ENCODE peak calls at places on chromosome 14, in seven cellular contexts. G, L, D, S, B, Y and E are unnamed samples.

GRCh38 chr14:101707285-101707842 is 54.1 kb upstream of the PPP2R5C start:
- DNase-seq in G (no peak), L (peak), D (peak), S (peak), B (no peak), Y (peak), E (peak)

GRCh38 chr14:66383771-66384170 is 102.4 kb upstream of the CCDC196 start:
- DNase-seq in G (no peak), L (no peak), D (no peak), S (no peak), B (no peak), Y (no peak), E (no peak)

GRCh38 chr14:64688801-64689200 is 15.4 kb upstream of the PLEKHG3 start:
- DNase-seq in G (no peak), L (no peak), D (no peak), S (no peak), B (no peak), Y (peak), E (no peak)

GRCh38 chr14:100914597-100915021 is 11.1 kb upstream of the RTL1 start:
- DNase-seq in G (no peak), L (no peak), D (no peak), S (no peak), B (no peak), Y (no peak), E (peak)

GRCh38 chr14:37056473-37056872 is 115.9 kb downstream of the SLC25A21 start:
- DNase-seq in G (no peak), L (peak), D (no peak), S (no peak), B (no peak), Y (no peak), E (peak)

GRCh38 chr14:22656226-22656625 is 12.1 kb upstream of the OR6J1 start:
- DNase-seq in G (peak), L (no peak), D (no peak), S (no peak), B (no peak), Y (no peak), E (peak)

GRCh38 chr14:68552597-68552996 is 240.3 kb downstream of the ZFP36L1 start:
- DNase-seq in G (no peak), L (peak), D (no peak), S (no peak), B (no peak), Y (peak), E (peak)

GRCh38 chr14:58765375-58765774 is 127.6 kb downstream of the DACT1 start:
- DNase-seq in G (no peak), L (no peak), D (no peak), S (no peak), B (no peak), Y (no peak), E (no peak)

GRCh38 chr14:91955168-91955567 is 7.7 kb upstream of the FBLN5 start:
- DNase-seq in G (no peak), L (no peak), D (no peak), S (no peak), B (no peak), Y (no peak), E (no peak)

GRCh38 chr14:96747006-96747405 is 50.2 kb upstream of the VRK1 start:
- DNase-seq in G (peak), L (no peak), D (no peak), S (no peak), B (peak), Y (no peak), E (no peak)

GRCh38 chr14:30798516-30798915 is 75.8 kb upstream of the COCH start:
- DNase-seq in G (no peak), L (no peak), D (no peak), S (no peak), B (no peak), Y (no peak), E (no peak)

GRCh38 chr14:68513137-68513536 is 279.7 kb downstream of the ZFP36L1 start:
- DNase-seq in G (no peak), L (no peak), D (no peak), S (no peak), B (no peak), Y (no peak), E (no peak)

GRCh38 chr14:22432348-22432976 is 156.6 kb downstream of the DAD1 start:
- DNase-seq in G (no peak), L (peak), D (peak), S (peak), B (no peak), Y (peak), E (peak)

GRCh38 chr14:22955702-22956575 is 951 bp downstream of the HAUS4 start:
- DNase-seq in G (no peak), L (no peak), D (no peak), S (no peak), B (no peak), Y (no peak), E (no peak)

GRCh38 chr14:76218660-76219059 is 66.9 kb downstream of the GPATCH2L start:
- DNase-seq in G (no peak), L (no peak), D (no peak), S (no peak), B (no peak), Y (no peak), E (no peak)

GRCh38 chr14:69044965-69045555 is 66.0 kb upstream of the ACTN1 start:
- DNase-seq in G (peak), L (peak), D (peak), S (peak), B (no peak), Y (peak), E (peak)

GRCh38 chr14:68143341-68143807 is 323.8 kb downstream of the RAD51B start:
- DNase-seq in G (peak), L (peak), D (peak), S (peak), B (no peak), Y (peak), E (peak)

GRCh38 chr14:22772725-22773124 is 6.2 kb downstream of the OXA1L start:
- DNase-seq in G (no peak), L (no peak), D (no peak), S (no peak), B (no peak), Y (no peak), E (no peak)

GRCh38 chr14:44846232-44846824 is 115.4 kb downstream of the KLHL28 start:
- DNase-seq in G (no peak), L (peak), D (no peak), S (no peak), B (no peak), Y (no peak), E (peak)

GRCh38 chr14:55092326-55092725 is 36.7 kb upstream of the LGALS3 start:
- DNase-seq in G (no peak), L (peak), D (no peak), S (no peak), B (no peak), Y (no peak), E (no peak)

GRCh38 chr14:41285193-41285748 is 321.4 kb upstream of the LRFN5 start:
- DNase-seq in G (no peak), L (peak), D (no peak), S (no peak), B (no peak), Y (no peak), E (peak)

GRCh38 chr14:63046339-63047268 is 1.3 kb upstream of the KCNH5 start:
- DNase-seq in G (no peak), L (no peak), D (no peak), S (no peak), B (no peak), Y (no peak), E (no peak)

GRCh38 chr14:65290830-65291229 is 121.7 kb upstream of the FUT8 start:
- DNase-seq in G (no peak), L (peak), D (no peak), S (no peak), B (peak), Y (no peak), E (peak)

GRCh38 chr14:69543341-69544249 is 31.1 kb downstream of the CCDC177 start:
- DNase-seq in G (no peak), L (peak), D (peak), S (peak), B (peak), Y (peak), E (peak)

GRCh38 chr14:23438130-23438893 is 2.9 kb upstream of the MYH7 start:
- DNase-seq in G (peak), L (no peak), D (no peak), S (peak), B (no peak), Y (peak), E (no peak)

GRCh38 chr14:61287196-61287595 is 6.1 kb upstream of the TMEM30B start:
- DNase-seq in G (no peak), L (no peak), D (no peak), S (peak), B (no peak), Y (no peak), E (no peak)

GRCh38 chr14:93984987-93985410 is 8.6 kb upstream of the ASB2 start:
- DNase-seq in G (no peak), L (peak), D (peak), S (peak), B (no peak), Y (no peak), E (peak)
- TF ChIP-seq CTCF in G (no peak), L (peak), D (no peak), S (peak), B (peak), Y (no peak), E (peak)

GRCh38 chr14:74019743-74020142 is 594 bp downstream of the BBOF1 start:
- DNase-seq in G (no peak), L (peak), D (no peak), S (no peak), B (no peak), Y (no peak), E (peak)
- H3K4me3 ChIP-seq in G (peak), L (peak), D (peak), S (peak), B (peak), Y (peak), E (peak)

DNA sequence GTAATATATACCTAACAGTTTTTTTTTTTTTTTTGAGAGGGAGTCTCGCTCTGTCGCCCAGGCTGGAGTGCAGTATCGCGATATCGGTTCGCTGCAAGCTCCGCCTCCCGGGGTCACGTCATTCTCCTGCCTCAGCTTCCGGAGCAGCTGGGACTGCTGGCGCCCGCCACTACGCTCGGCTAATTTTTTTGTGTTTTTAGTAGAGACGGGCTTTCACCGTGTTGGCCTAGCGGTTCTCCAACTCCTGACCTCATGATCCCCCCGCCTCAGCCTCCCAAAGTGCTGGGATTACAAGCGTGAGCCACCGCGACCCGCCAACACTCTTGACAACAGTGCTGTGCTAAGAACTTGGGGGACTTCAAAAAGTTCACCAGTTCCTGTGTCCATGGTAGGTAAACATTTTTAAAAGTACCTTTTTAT is 63.5 kb downstream of the FOXG1 start:
- DNase-seq in G (no peak), L (no peak), D (no peak), S (no peak), B (no peak), Y (no peak), E (peak)
- TF ChIP-seq CTCF in G (no peak), L (no peak), D (no peak), S (no peak), B (no peak), Y (no peak), E (no peak)

GRCh38 chr14:103854822-103855733 is 7.7 kb upstream of the PPP1R13B start:
- DNase-seq in G (no peak), L (no peak), D (no peak), S (no peak), B (peak), Y (peak), E (no peak)
- H3K4me3 ChIP-seq in G (no peak), L (no peak), D (no peak), S (no peak), B (no peak), Y (peak), E (no peak)

DNA sequence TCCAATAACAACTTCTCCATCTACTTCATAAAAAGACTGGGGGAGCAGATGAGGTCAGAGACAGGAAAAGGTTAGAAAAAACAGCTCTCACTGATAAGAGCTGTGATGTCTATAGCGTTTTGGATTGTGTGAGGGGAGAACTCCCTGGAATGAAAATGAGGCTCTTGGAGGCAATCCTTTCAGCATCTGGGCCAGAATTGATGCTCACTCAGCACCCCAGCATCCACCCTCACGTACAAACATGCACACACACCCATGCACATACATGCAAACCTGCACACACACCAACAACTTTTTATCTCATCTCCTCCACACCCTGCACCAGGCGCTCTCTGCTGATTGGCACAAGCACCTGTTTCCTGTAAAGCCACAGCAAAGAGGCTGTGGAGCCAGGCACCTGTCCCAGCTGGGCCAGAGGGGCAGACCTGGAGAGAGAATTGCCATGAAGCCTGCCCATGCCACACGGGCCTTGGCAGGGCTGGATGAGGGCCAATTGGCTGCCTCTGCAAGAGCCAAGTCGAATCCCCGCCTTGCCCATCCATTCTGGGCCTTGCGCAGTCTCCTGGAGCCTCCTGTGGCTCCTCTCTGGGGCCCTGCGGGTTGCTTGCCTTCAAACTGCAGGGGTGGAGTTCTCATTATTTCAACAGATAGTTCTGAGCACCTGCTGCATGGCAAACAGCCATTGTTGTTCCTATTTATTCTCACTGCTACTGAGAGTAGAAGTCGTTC is 53.1 kb downstream of the SYNE3 start:
- DNase-seq in G (no peak), L (no peak), D (no peak), S (peak), B (no peak), Y (no peak), E (no peak)
- TF ChIP-seq CTCF in G (no peak), L (no peak), D (no peak), S (no peak), B (no peak), Y (no peak), E (no peak)

GRCh38 chr14:75069811-75070145 is 337 bp downstream of the ZC2HC1C start:
- DNase-seq in G (no peak), L (no peak), D (no peak), S (peak), B (no peak), Y (no peak), E (no peak)
- H3K4me3 ChIP-seq in G (peak), L (peak), D (peak), S (peak), B (peak), Y (peak), E (peak)

GRCh38 chr14:33218030-33218429 is 279.4 kb downstream of the NPAS3 start:
- DNase-seq in G (no peak), L (peak), D (no peak), S (no peak), B (no peak), Y (no peak), E (peak)
- TF ChIP-seq CTCF in G (no peak), L (no peak), D (no peak), S (no peak), B (peak), Y (no peak), E (no peak)

DNA sequence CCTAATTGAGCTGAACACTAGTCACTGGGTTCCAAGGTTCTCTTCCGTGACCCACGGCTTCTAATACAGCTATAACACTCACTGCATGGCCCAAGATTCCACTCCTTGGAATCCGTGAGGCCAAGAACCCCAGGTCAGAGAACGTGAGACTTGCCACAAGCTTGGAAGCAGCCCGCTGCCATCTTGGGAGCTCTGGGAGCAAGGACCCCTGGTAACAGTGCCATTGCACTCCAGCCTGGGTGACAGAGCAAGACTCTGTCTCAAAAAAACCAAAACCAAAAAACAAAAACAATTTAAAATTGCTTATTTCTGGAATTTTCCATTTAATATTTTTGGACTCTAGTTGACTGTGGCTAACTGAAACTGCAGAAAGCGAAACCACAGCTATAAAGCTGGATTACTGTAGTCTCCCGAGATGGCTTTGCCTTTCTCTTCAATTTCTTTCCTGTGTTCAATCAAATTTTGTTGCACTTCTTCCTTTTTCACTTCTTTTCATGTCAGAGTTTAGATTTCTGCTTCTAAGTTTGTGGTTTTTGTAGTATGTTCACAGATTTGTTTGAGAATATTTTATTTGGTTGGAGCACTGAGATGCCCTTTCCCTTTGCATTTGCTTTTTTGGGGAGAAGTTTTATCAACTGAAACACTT is 44.7 kb downstream of the DDHD1 start:
- DNase-seq in G (no peak), L (no peak), D (no peak), S (no peak), B (no peak), Y (no peak), E (no peak)
- H3K4me3 ChIP-seq in G (no peak), L (no peak), D (no peak), S (peak), B (no peak), Y (peak), E (no peak)

GRCh38 chr14:50260072-50260471 is 28.7 kb upstream of the SOS2 start:
- DNase-seq in G (no peak), L (no peak), D (no peak), S (no peak), B (no peak), Y (no peak), E (no peak)

GRCh38 chr14:50262865-50263264 is 31.5 kb upstream of the SOS2 start:
- DNase-seq in G (no peak), L (no peak), D (no peak), S (no peak), B (no peak), Y (no peak), E (no peak)

GRCh38 chr14:50257728-50258127 is 26.4 kb upstream of the SOS2 start:
- DNase-seq in G (no peak), L (no peak), D (no peak), S (no peak), B (no peak), Y (no peak), E (no peak)

GRCh38 chr14:50263321-50263720 is 31.9 kb upstream of the SOS2 start:
- DNase-seq in G (no peak), L (no peak), D (no peak), S (no peak), B (no peak), Y (no peak), E (no peak)

DNA sequence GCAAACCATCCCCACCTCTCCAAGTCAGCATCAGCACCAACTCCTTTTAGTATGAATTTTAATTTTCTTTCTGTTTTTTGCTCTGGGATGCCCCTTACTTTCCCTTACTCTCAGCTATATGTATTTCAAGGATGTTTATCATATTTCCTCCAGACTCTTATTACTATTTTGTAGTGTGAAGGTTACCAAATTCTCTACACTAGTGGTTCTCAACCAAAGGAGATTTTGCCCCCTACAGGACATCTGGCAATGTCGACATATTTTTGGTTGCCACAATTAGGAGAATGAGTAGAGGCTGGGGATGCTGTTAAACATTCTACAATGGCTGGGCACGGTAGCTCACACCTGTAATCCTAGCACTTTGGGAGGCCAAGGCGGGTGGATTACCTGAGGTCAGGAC is 29.1 kb upstream of the SOS2 start:
- DNase-seq in G (no peak), L (peak), D (no peak), S (no peak), B (no peak), Y (no peak), E (peak)
- TF ChIP-seq CTCF in G (no peak), L (peak), D (peak), S (no peak), B (peak), Y (no peak), E (peak)